ENCODE peak calls at places on chromosome 4, in four cellular contexts. H, K, C and Q are unnamed samples.

GRCh38 chr4:20185103-20185502 is 66.6 kb upstream of the SLIT2 start:
- DNase-seq in H (no peak), K (no peak), C (no peak), Q (no peak)

GRCh38 chr4:63212075-63212474 is 1197.2 kb downstream of the TECRL start:
- DNase-seq in H (no peak), C (no peak), K (no peak), Q (no peak)

GRCh38 chr4:152534541-152535231 is 1.2 kb downstream of the FBXW7 start:
- DNase-seq in K (peak; percentile 38), C (no peak), H (no peak), Q (peak; percentile 63)

GRCh38 chr4:52423967-52424366 is 235.1 kb downstream of the USP46 start:
- DNase-seq in C (no peak), H (no peak), K (no peak), Q (no peak)

GRCh38 chr4:17717301-17717700 is 64.1 kb downstream of the FAM184B start:
- DNase-seq in C (no peak), H (no peak), K (no peak), Q (no peak)

GRCh38 chr4:188824553-188824952 is 685.3 kb downstream of the TRIML1 start:
- DNase-seq in C (no peak), K (no peak), H (no peak), Q (no peak)

GRCh38 chr4:89299153-89299789 is 8.3 kb downstream of the GPRIN3 start:
- DNase-seq in K (no peak), H (no peak), C (no peak), Q (no peak)

GRCh38 chr4:190020790-190021717 is 6.0 kb downstream of the FRG2 start:
- DNase-seq in C (no peak), H (no peak), K (no peak), Q (peak; percentile 40)

GRCh38 chr4:829761-830655 is 4.1 kb upstream of the CPLX1 start:
- DNase-seq in H (no peak), C (no peak), K (no peak), Q (no peak)

GRCh38 chr4:8282134-8282641 is 12.6 kb downstream of the HTRA3 start:
- DNase-seq in K (peak; percentile 8), C (no peak), H (no peak), Q (peak; percentile 63)

GRCh38 chr4:167964766-167965373 is 127.5 kb upstream of the ANXA10 start:
- DNase-seq in K (no peak), C (no peak), H (no peak), Q (no peak)

GRCh38 chr4:124334119-124334518 is 378.4 kb downstream of the ANKRD50 start:
- DNase-seq in H (no peak), K (no peak), C (no peak), Q (no peak)

GRCh38 chr4:143357161-143357845 is 20.6 kb downstream of the GAB1 start:
- DNase-seq in K (no peak), H (no peak), C (no peak), Q (no peak)

GRCh38 chr4:52968241-52968640 is 106.1 kb downstream of the RASL11B start:
- DNase-seq in K (no peak), C (no peak), H (no peak), Q (no peak)

GRCh38 chr4:42391981-42392380 is 5.3 kb upstream of the SHISA3 start:
- DNase-seq in H (no peak), K (peak; percentile 48), C (no peak), Q (peak; percentile 83)

GRCh38 chr4:140004580-140005314 is 149.2 kb downstream of the MAML3 start:
- DNase-seq in K (peak; percentile 39), H (peak; percentile 55), C (peak; percentile 23), Q (peak; percentile 57)

GRCh38 chr4:189185810-189186432 is 754.8 kb upstream of the FRG1 start:
- DNase-seq in K (no peak), H (no peak), C (no peak), Q (no peak)

GRCh38 chr4:126526335-126526734 is 1106.4 kb upstream of the INTU start:
- DNase-seq in K (no peak), H (no peak), C (no peak), Q (no peak)

GRCh38 chr4:66911898-66912297 is 633.4 kb downstream of the CENPC start:
- DNase-seq in H (no peak), K (no peak), C (no peak), Q (no peak)

GRCh38 chr4:18882468-18882867 is 860.9 kb upstream of the LCORL start:
- DNase-seq in C (no peak), H (no peak), K (no peak), Q (no peak)

GRCh38 chr4:1540601-1541375 is 134.5 kb upstream of the NKX1-1 start:
- DNase-seq in C (no peak), H (no peak), K (no peak), Q (peak; percentile 20)

GRCh38 chr4:55161739-55162138 is 36.3 kb upstream of the KDR start:
- DNase-seq in C (no peak), K (no peak), H (no peak), Q (no peak)

GRCh38 chr4:84146300-84146942 is 352.7 kb downstream of the NKX6-1 start:
- DNase-seq in K (no peak), H (no peak), C (no peak), Q (no peak)

GRCh38 chr4:68498413-68499007 is 51.2 kb downstream of the TMPRSS11E start:
- DNase-seq in C (no peak), H (no peak), K (no peak), Q (no peak)

GRCh38 chr4:184016742-184017668 is 111.9 kb downstream of the STOX2 start:
- DNase-seq in C (no peak), H (no peak), K (no peak), Q (no peak)

GRCh38 chr4:83757121-83757621 is 221.3 kb downstream of the GPAT3 start:
- DNase-seq in C (no peak), K (no peak), H (no peak), Q (no peak)

GRCh38 chr4:124757121-124757520 is 44.6 kb upstream of the ANKRD50 start:
- DNase-seq in K (no peak), H (no peak), C (no peak), Q (no peak)

GRCh38 chr4:90328558-90328957 is 201.4 kb downstream of the CCSER1 start:
- DNase-seq in C (no peak), H (no peak), K (peak; percentile 41), Q (peak; percentile 72)

GRCh38 chr4:4474496-4474895 is 67.4 kb downstream of the STX18 start:
- DNase-seq in K (no peak), H (no peak), C (no peak), Q (no peak)

GRCh38 chr4:2868840-2869487 is 25.3 kb downstream of the ADD1 start:
- DNase-seq in H (no peak), C (no peak), K (no peak), Q (no peak)
- H3K4me1 ChIP-seq in H (peaks cover 14% of the 10 kb centered on the region), C (no peaks in the 10 kb centered on the region), K (peaks cover 100% of the 10 kb centered on the region), Q (peaks cover 99% of the 10 kb centered on the region)

GRCh38 chr4:71446479-71447081 is 107.8 kb downstream of the SLC4A4 start:
- DNase-seq in H (no peak), C (no peak), K (no peak), Q (no peak)

GRCh38 chr4:71445819-71446218 is 107.0 kb downstream of the SLC4A4 start:
- DNase-seq in H (no peak), K (no peak), C (no peak), Q (no peak)

GRCh38 chr4:71449878-71450277 is 111.1 kb downstream of the SLC4A4 start:
- DNase-seq in K (no peak), C (no peak), H (no peak), Q (no peak)

GRCh38 chr4:71453516-71453915 is 114.7 kb downstream of the SLC4A4 start:
- DNase-seq in C (no peak), K (no peak), H (no peak), Q (no peak)

GRCh38 chr4:71449040-71449439 is 110.2 kb downstream of the SLC4A4 start:
- DNase-seq in C (no peak), K (no peak), H (no peak), Q (no peak)
- H3K4me3 ChIP-seq in C (no peak overlapping the region), K (no peak overlapping the region), H (no peak overlapping the region), Q (no peak overlapping the region)

DNA sequence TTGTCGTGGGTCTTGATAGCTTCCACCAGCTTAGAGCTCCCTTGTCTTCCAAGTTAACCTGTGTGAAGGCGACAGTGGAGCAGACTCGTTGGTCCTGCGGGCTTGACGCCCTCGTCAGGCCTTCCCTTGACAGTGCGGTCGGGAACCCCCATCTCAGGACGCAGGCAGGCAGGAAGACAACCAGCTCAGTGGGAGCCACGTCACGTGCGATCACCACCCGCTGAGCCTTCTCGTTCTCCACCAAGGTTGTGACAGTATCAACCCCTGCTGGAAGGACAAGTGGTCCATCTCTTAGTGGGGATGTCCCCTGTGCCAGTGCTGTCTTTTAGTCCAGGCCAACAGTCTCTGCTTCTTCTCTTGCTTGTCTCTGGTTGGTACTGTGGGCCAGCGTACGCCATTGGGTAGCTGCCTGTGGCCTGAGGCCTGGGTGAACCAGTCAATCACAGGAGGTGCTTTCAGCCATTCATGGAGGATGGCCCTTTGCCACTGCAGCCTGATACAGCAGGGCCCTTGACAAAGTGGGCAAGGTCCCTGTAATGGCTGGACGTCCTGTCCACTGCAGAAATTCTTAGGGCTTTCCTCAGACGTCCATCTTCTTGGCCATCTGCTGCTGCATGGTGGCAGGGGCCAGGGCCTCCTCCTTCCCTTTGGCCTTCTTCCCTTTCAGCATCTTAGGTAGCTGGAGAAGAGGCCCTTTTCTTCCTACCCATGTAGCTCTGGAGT is 31.4 kb downstream of the RGS12 start:
- DNase-seq in C (no peak), K (no peak), H (peak; percentile 31), Q (no peak)
- TF ChIP-seq CTCF in C (no peak), K (no peak), H (no peak), Q (no peak)

DNA sequence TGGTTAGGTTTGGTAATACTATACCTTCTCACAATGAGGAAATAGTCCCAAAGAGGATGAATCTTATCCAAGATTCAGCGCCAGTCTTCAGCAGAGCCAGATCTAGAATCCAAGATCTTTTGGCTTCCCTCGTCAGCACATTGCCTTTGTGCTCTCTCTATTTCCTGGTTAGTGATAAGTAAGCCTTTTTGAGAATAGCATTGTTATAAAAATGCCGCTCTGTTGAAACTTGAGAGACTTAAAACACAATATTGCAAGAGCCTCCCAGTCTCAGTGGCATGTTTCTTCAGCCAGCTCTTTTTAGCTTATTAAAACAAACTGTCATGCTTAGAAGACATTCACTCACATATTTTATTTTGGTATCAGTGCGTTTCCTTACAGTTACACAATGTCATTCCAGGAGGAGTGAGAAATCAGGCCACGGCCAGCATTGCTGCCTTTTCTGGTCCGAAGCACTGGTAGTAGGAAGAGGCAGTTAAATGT is 141.4 kb downstream of the KLHL8 start:
- DNase-seq in K (peak; percentile 38), H (no peak), C (no peak), Q (no peak)
- H3K4me1 ChIP-seq in K (peaks cover 100% of the 10 kb centered on the region), H (peaks cover 8% of the 10 kb centered on the region), C (no peaks in the 10 kb centered on the region), Q (peaks cover 67% of the 10 kb centered on the region)

GRCh38 chr4:56410247-56410646 is 23.0 kb upstream of the AASDH start:
- DNase-seq in H (no peak), K (no peak), C (no peak), Q (no peak)
- H3K4me3 ChIP-seq in H (peak overlapping the region; percentile 47), K (peak overlapping the region; percentile 54), C (peak overlapping the region; percentile 11), Q (peak overlapping the region; percentile 30)